ENCODE peak calls at places on chromosomes 13 and 19, in eight cellular contexts. D is CD4-positive, alpha-beta T cell; O is retinal pigment epithelial cell; L is astrocyte; S is GM13976; U is cardiac muscle cell; V is Peyer's patch; I is kidney epithelial cell. T is an unnamed sample.

GRCh38 chr19:610801-611505 is 21.3 kb downstream of the HCN2 start:
- DNase-seq in L (peak; percentile 82), U (peak; percentile 95), S (peak; percentile 83), V (no peak), O (peak; percentile 70), D (peak; percentile 59), I (no peak), T (peak; percentile 77)

GRCh38 chr13:79405501-79405830 is 589 bp downstream of the RBM26 start:
- DNase-seq in S (no peak), L (no peak), D (no peak), U (no peak), V (no peak), I (no peak), O (no peak), T (no peak)

GRCh38 chr13:68257111-68257842 is 1027.1 kb upstream of the PCDH9 start:
- DNase-seq in L (no peak), S (no peak), I (no peak), D (no peak), U (no peak), O (no peak), V (no peak), T (no peak)

GRCh38 chr13:51148952-51149573 is 38.0 kb upstream of the C13orf42 start:
- DNase-seq in U (peak; percentile 82), O (peak; percentile 44), D (no peak), L (peak; percentile 47), V (no peak), I (no peak), S (no peak), T (no peak)

GRCh38 chr13:101695870-101696516 is 243.5 kb downstream of the ITGBL1 start:
- DNase-seq in I (no peak), U (no peak), V (no peak), L (no peak), S (no peak), D (no peak), O (no peak), T (peak; percentile 32)

GRCh38 chr13:71360041-71360440 is 507.0 kb downstream of the DACH1 start:
- DNase-seq in O (no peak), S (no peak), I (no peak), L (peak; percentile 18), U (no peak), V (no peak), D (no peak), T (no peak)

GRCh38 chr19:28727133-28727834 is 485.7 kb downstream of the UQCRFS1 start:
- DNase-seq in S (no peak), O (no peak), L (no peak), D (peak; percentile 15), I (no peak), V (no peak), U (peak; percentile 61), T (no peak)

GRCh38 chr19:21423057-21424041 is 26.4 kb downstream of the ZNF493 start:
- DNase-seq in I (no peak), O (no peak), V (no peak), L (no peak), D (no peak), U (no peak), S (no peak), T (no peak)

GRCh38 chr13:37681295-37682032 is 82.9 kb upstream of the POSTN start:
- DNase-seq in O (peak; percentile 40), S (no peak), D (no peak), U (peak; percentile 84), I (no peak), V (no peak), L (peak; percentile 83), T (no peak)

GRCh38 chr13:101978546-101979315 is 423.1 kb downstream of the FGF14 start:
- DNase-seq in I (no peak), S (no peak), U (no peak), D (no peak), O (no peak), V (no peak), L (no peak), T (no peak)

GRCh38 chr19:2603320-2603719 is 99.2 kb downstream of the GNG7 start:
- DNase-seq in V (peak; percentile 51), I (no peak), O (no peak), D (no peak), L (peak; percentile 79), U (peak; percentile 68), S (no peak), T (peak; percentile 55)

GRCh38 chr19:29687244-29687896 is 22.1 kb downstream of the PLEKHF1 start:
- DNase-seq in V (no peak), L (peak; percentile 99), O (peak; percentile 42), S (no peak), I (peak; percentile 89), D (no peak), U (peak; percentile 98), T (no peak)

GRCh38 chr13:73754727-73755292 is 379.4 kb downstream of the KLF12 start:
- DNase-seq in I (no peak), S (peak; percentile 13), U (peak; percentile 77), V (no peak), O (peak; percentile 24), L (peak; percentile 36), D (no peak), T (no peak)

GRCh38 chr13:89150362-89150761 is 1479.2 kb downstream of the SLITRK5 start:
- DNase-seq in O (peak; percentile 11), L (peak; percentile 14), S (no peak), I (no peak), D (no peak), U (peak; percentile 49), V (no peak), T (no peak)

GRCh38 chr19:2290441-2291184 is 8.6 kb upstream of the PEAK3 start:
- DNase-seq in V (no peak), D (peak; percentile 20), L (no peak), I (no peak), S (no peak), U (no peak), O (no peak), T (no peak)

GRCh38 chr13:20474515-20474914 is 51.1 kb downstream of the CRYL1 start:
- DNase-seq in V (no peak), U (no peak), D (no peak), I (no peak), S (no peak), O (no peak), L (no peak), T (no peak)

GRCh38 chr13:49454388-49455015 is 10.4 kb downstream of the SETDB2 start:
- DNase-seq in D (no peak), I (no peak), U (no peak), L (peak; percentile 65), O (no peak), V (no peak), S (peak; percentile 56), T (no peak)

GRCh38 chr19:29881386-29881785 is 60.7 kb upstream of the URI1 start:
- DNase-seq in I (no peak), D (no peak), O (no peak), V (no peak), S (no peak), U (no peak), L (peak; percentile 6), T (no peak)

GRCh38 chr13:28585557-28585956 is 73.4 kb upstream of the POMP start:
- DNase-seq in V (no peak), I (no peak), D (no peak), S (no peak), O (no peak), U (no peak), L (no peak), T (no peak)

GRCh38 chr19:2042485-2043268 is 8.4 kb downstream of the MKNK2 start:
- DNase-seq in O (no peak), S (no peak), L (no peak), I (no peak), V (peak; percentile 70), D (no peak), U (peak; percentile 39), T (peak; percentile 75)

GRCh38 chr19:5038631-5039271 is 69.8 kb downstream of the KDM4B start:
- DNase-seq in S (no peak), O (no peak), L (no peak), D (no peak), V (no peak), I (no peak), U (peak; percentile 34), T (no peak)

GRCh38 chr13:109497917-109498316 is 288.5 kb downstream of the IRS2 start:
- DNase-seq in O (no peak), V (no peak), L (no peak), D (no peak), U (no peak), I (no peak), S (no peak), T (no peak)

GRCh38 chr19:3423183-3423829 is 56.9 kb downstream of the NFIC start:
- DNase-seq in I (no peak), D (no peak), S (no peak), O (no peak), L (no peak), V (no peak), U (peak; percentile 47), T (peak; percentile 59)

GRCh38 chr19:35039881-35040456 is 1.6 kb upstream of the HPN start:
- DNase-seq in I (no peak), L (no peak), U (no peak), D (no peak), O (no peak), S (no peak), V (no peak), T (no peak)

GRCh38 chr13:21567714-21568113 is 36.3 kb downstream of the MICU2 start:
- DNase-seq in D (no peak), V (no peak), L (no peak), U (peak; percentile 38), O (peak; percentile 10), S (peak; percentile 26), I (no peak), T (no peak)

GRCh38 chr13:99614465-99614885 is 113.2 kb downstream of the TM9SF2 start:
- DNase-seq in S (peak; percentile 65), D (peak; percentile 7), O (no peak), U (peak; percentile 38), V (no peak), I (no peak), L (no peak), T (no peak)
- TF ChIP-seq CTCF in S (peak; percentile 39), D (peak; percentile 34), O (peak; percentile 44), U (peak; percentile 35), V (no peak), I (peak; percentile 39), L (no peak), T (no peak)

GRCh38 chr13:87779451-87779850 is 108.3 kb downstream of the SLITRK5 start:
- DNase-seq in V (no peak), O (no peak), L (peak; percentile 17), D (no peak), U (no peak), S (no peak), I (no peak), T (no peak)
- TF ChIP-seq CTCF in V (no peak), O (no peak), L (no peak), D (no peak), U (no peak), S (no peak), I (no peak), T (no peak)

DNA sequence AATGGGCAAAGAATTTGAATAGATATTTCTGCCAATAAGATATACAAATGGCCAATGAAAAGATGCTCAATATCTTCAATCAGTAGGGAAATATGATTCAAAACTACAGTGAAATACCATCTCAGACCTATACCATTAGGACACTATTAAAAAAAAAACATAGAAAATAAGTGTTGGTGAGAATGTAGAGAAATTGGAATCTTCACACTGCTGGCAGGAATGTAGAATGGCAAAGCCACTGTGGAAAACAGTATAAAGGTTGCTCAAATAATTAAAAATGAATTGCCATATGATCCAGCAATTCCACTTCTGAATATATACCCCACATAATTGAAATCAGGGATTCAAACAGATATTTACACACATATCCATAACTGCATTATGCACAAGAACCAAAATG is 88.1 kb upstream of the STARD13 start:
- DNase-seq in D (no peak), I (no peak), L (no peak), S (no peak), U (no peak), V (no peak), O (no peak), T (no peak)
- TF ChIP-seq CTCF in D (no peak), I (no peak), L (no peak), S (no peak), U (peak; percentile 8), V (no peak), O (no peak), T (no peak)

GRCh38 chr19:38956264-38956663 is 19.3 kb downstream of the FBXO17 start:
- DNase-seq in V (no peak), L (no peak), S (no peak), O (no peak), U (no peak), D (no peak), I (no peak), T (no peak)
- TF ChIP-seq CTCF in V (no peak), L (no peak), S (no peak), O (no peak), U (no peak), D (no peak), I (no peak), T (no peak)